ENCODE peak calls at places on chromosome 13, in nine cellular contexts. B is psoas muscle, Q is fibroblast of lung, A is thoracic aorta, U is cardiac muscle cell, F is iPS DF 6.9, E is OCI-LY7, R is mesendoderm, G is small intestine. C is an unnamed sample.

GRCh38 chr13:34587586-34587985 is 354.5 kb upstream of the NBEA start:
- DNase-seq in B (no peak), Q (no peak), A (no peak), U (peak; percentile 35), F (no peak), E (no peak), R (no peak), G (no peak), C (no peak)

GRCh38 chr13:95698047-95698749 is 21.3 kb downstream of the DNAJC3 start:
- DNase-seq in B (no peak), Q (no peak), A (no peak), U (peak; percentile 29), F (no peak), E (peak; percentile 1), R (peak; percentile 41), G (no peak), C (no peak)

GRCh38 chr13:35500071-35500595 is 23.6 kb upstream of the MAB21L1 start:
- DNase-seq in B (no peak), Q (no peak), A (no peak), U (no peak), F (no peak), E (no peak), R (no peak), G (no peak), C (no peak)

GRCh38 chr13:107642841-107643240 is 572.5 kb downstream of the LIG4 start:
- DNase-seq in B (no peak), Q (no peak), A (no peak), U (peak; percentile 34), F (no peak), E (no peak), R (no peak), G (no peak), C (no peak)

GRCh38 chr13:113364371-113364932 is 522 bp upstream of the GRTP1 start:
- DNase-seq in B (peak; percentile 74), Q (no peak), A (no peak), U (peak; percentile 8), F (no peak), E (no peak), R (no peak), G (no peak), C (no peak)

GRCh38 chr13:108306768-108307332 is 37.3 kb downstream of the TNFSF13B start:
- DNase-seq in B (no peak), Q (peak; percentile 6), A (no peak), U (no peak), F (no peak), E (no peak), R (no peak), G (peak; percentile 20), C (no peak)

GRCh38 chr13:73754727-73755292 is 379.4 kb downstream of the KLF12 start:
- DNase-seq in B (no peak), Q (peak; percentile 56), A (no peak), U (peak; percentile 77), F (peak; percentile 63), E (peak; percentile 66), R (peak; percentile 67), G (peak; percentile 83), C (peak; percentile 5)

GRCh38 chr13:114143806-114144605 is 11.6 kb upstream of the RASA3 start:
- DNase-seq in B (peak; percentile 40), Q (no peak), A (no peak), U (no peak), F (no peak), E (peak; percentile 78), R (peak; percentile 71), G (no peak), C (no peak)

GRCh38 chr13:75704194-75704941 is 68.2 kb downstream of the LMO7 start:
- DNase-seq in B (no peak), Q (peak; percentile 96), A (no peak), U (peak; percentile 41), F (no peak), E (no peak), R (no peak), G (no peak), C (no peak)

GRCh38 chr13:45242070-45242469 is 41.2 kb upstream of the KCTD4 start:
- DNase-seq in B (no peak), Q (peak; percentile 37), A (no peak), U (peak; percentile 64), F (no peak), E (no peak), R (no peak), G (peak; percentile 64), C (no peak)

GRCh38 chr13:112510002-112510780 is 77.8 kb downstream of the TUBGCP3 start:
- DNase-seq in B (no peak), Q (peak; percentile 69), A (no peak), U (peak; percentile 64), F (peak; percentile 70), E (peak; percentile 24), R (peak; percentile 94), G (peak; percentile 14), C (no peak)

DNA sequence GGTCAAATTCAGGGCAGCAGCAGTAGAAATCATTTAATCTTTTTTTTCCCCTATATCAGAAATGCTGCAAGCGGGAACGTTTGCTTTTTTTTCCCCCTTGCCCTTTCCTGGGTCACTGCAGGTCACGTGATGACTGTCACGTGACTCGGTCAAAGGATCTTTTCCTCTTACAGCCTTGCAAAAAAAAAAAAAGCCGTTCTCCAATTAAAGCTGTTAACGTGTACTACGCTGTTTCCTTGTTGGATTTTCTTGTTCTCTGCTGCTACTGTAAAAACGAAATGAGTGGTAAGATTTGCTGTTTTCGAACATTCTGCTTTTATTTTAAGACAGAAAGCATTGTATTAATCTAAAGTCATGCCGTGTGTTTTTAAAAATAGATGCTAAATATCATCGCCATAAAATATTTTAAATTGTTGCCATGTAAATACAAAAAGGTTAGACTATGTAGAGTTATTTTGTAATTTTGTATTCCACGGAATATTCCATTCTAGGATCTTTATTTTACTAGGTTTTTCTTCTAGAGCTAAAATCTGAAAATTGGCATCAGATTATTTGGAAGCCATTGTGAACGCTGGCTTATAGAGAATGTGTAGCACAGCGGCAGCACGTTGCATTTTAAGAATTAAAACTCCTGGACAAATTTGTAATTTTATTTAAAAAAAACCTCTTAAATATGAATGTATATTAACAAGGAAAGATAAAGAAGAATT is 109.9 kb upstream of the MLNR start:
- DNase-seq in B (peak; percentile 87), Q (peak; percentile 89), A (peak; percentile 16), U (peak; percentile 93), F (peak; percentile 60), E (peak; percentile 92), R (peak; percentile 94), G (peak; percentile 96), C (peak; percentile 44)
- H3K27ac ChIP-seq in B (peak overlapping the region; percentile 82), Q (peak overlapping the region; percentile 37), A (no peak overlapping the region), U (peak overlapping the region; percentile 67), F (no peak overlapping the region), E (peak overlapping the region; percentile 19), R (no peak overlapping the region), G (no peak overlapping the region), C (peak overlapping the region; percentile 83)

DNA sequence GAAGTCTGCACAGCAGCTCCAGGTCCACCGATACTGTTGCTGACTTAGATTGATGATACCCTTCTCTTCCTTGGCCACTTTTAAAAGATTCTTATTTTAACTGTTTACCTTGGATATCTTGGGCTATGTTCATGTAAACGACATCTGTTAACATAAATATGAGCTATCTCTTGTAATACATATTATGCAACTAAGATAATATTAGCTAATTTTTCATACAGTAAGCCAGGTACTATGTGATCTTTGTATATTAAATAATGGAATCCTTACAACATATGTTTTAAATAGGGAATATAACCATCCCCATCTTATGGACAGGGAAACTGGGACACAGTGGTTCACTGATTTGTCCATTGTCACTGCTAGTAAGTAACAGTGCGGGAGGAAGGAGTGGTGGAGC is 37.9 kb downstream of the TNFRSF19 start:
- DNase-seq in B (no peak), Q (no peak), A (no peak), U (no peak), F (no peak), E (no peak), R (no peak), G (no peak), C (no peak)
- H3K27ac ChIP-seq in B (no peak overlapping the region), Q (peak overlapping the region; percentile 80), A (no peak overlapping the region), U (no peak overlapping the region), F (no peak overlapping the region), E (no peak overlapping the region), R (no peak overlapping the region), G (no peak overlapping the region), C (no peak overlapping the region)

GRCh38 chr13:20033486-20033885 is 75.0 kb downstream of the ZMYM2 start:
- DNase-seq in B (no peak), Q (no peak), A (no peak), U (no peak), F (no peak), E (no peak), R (no peak), G (no peak), C (no peak)

GRCh38 chr13:20024706-20025105 is 66.2 kb downstream of the ZMYM2 start:
- DNase-seq in B (no peak), Q (no peak), A (no peak), U (no peak), F (no peak), E (no peak), R (no peak), G (no peak), C (no peak)

DNA sequence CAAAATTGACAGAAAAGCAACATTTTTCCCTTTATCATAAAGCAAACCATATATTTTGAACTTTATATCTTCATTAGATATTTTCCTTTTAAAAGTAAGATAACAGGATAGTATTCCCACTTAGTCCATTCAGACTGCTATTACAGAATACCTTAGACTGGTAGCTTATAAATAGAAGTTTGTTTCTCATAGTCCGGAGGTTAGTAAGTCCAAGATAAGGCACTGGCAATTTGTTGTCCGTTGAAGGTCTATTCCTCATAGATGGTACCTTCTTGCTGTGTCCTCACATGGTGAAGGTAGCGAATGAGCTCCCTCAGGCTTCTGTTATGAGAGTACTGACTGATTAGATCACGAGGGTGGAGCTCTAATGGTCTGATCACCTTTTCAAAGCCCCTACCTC is 70.4 kb downstream of the ZMYM2 start:
- DNase-seq in B (no peak), Q (no peak), A (no peak), U (no peak), F (no peak), E (no peak), R (no peak), G (no peak), C (no peak)
- H3K27ac ChIP-seq in B (no peak overlapping the region), Q (no peak overlapping the region), A (no peak overlapping the region), U (no peak overlapping the region), F (no peak overlapping the region), E (no peak overlapping the region), R (no peak overlapping the region), G (no peak overlapping the region), C (no peak overlapping the region)

GRCh38 chr13:52162279-52163101 is 3.1 kb upstream of the NEK3 start:
- DNase-seq in B (no peak), Q (peak; percentile 69), A (no peak), U (peak; percentile 72), F (no peak), E (no peak), R (peak; percentile 4), G (peak; percentile 56), C (no peak)

GRCh38 chr13:52169839-52170238 is 10.4 kb upstream of the NEK3 start:
- DNase-seq in B (no peak), Q (no peak), A (no peak), U (no peak), F (no peak), E (no peak), R (no peak), G (no peak), C (no peak)

GRCh38 chr13:52164989-52165388 is 5.6 kb upstream of the NEK3 start:
- DNase-seq in B (no peak), Q (no peak), A (no peak), U (no peak), F (no peak), E (no peak), R (no peak), G (no peak), C (no peak)

GRCh38 chr13:52161193-52161646 is 1.8 kb upstream of the NEK3 start:
- DNase-seq in B (no peak), Q (no peak), A (no peak), U (no peak), F (no peak), E (no peak), R (no peak), G (peak; percentile 71), C (no peak)

GRCh38 chr13:52165410-52165809 is 6.0 kb upstream of the NEK3 start:
- DNase-seq in B (no peak), Q (no peak), A (no peak), U (no peak), F (no peak), E (no peak), R (no peak), G (peak; percentile 65), C (no peak)
- H3K27ac ChIP-seq in B (no peak overlapping the region), Q (no peak overlapping the region), A (no peak overlapping the region), U (no peak overlapping the region), F (no peak overlapping the region), E (no peak overlapping the region), R (no peak overlapping the region), G (peak overlapping the region; percentile 62), C (no peak overlapping the region)